ENCODE peak calls at places on chromosomes 12 and 14, in nine cellular contexts. S is trophoblast cell; L is T-helper 9 cell; K is GOT3; R is fibroblast of pulmonary artery; Z is stimulated activated naive CD8-positive, alpha-beta T cell treated with anti-CD3 and anti-CD28 coated beads, Interleukin-15, Interleukin-2, amounts not matched to agents 100 U/mL and 50 U/mL, for 24 hours; N is psoas muscle; T is T-cell; G is GM04503. F is an unnamed sample.

GRCh38 chr12:113227169-113227568 is 5.9 kb downstream of the TPCN1 start:
- DNase-seq in S (no peak), L (no peak), K (no peak), R (no peak), Z (no peak), N (peak), T (no peak), G (no peak), F (no peak)

GRCh38 chr14:61215222-61216010 is 65.7 kb downstream of the TMEM30B start:
- DNase-seq in S (no peak), L (no peak), K (no peak), R (peak), Z (no peak), N (peak), T (no peak), G (no peak), F (no peak)

GRCh38 chr12:2309647-2310046 is 256.9 kb downstream of the CACNA1C start:
- DNase-seq in S (no peak), L (no peak), K (no peak), R (no peak), Z (no peak), N (no peak), T (no peak), G (no peak), F (no peak)

GRCh38 chr12:108211161-108211560 is 82.1 kb downstream of the WSCD2 start:
- DNase-seq in S (no peak), L (no peak), K (no peak), R (no peak), Z (no peak), N (no peak), T (no peak), G (no peak), F (no peak)

GRCh38 chr12:117986705-117987469 is 18.1 kb upstream of the KSR2 start:
- DNase-seq in S (no peak), L (no peak), K (no peak), R (peak), Z (no peak), N (no peak), T (no peak), G (peak), F (no peak)

GRCh38 chr12:57832966-57833365 is 13.6 kb downstream of the CTDSP2 start:
- DNase-seq in S (no peak), L (no peak), K (no peak), R (no peak), Z (peak), N (no peak), T (no peak), G (no peak), F (no peak)

GRCh38 chr12:90055071-90055470 is 346.4 kb upstream of the ATP2B1 start:
- DNase-seq in S (no peak), L (no peak), K (no peak), R (no peak), Z (no peak), N (no peak), T (no peak), G (no peak), F (no peak)

GRCh38 chr12:23756416-23756815 is 193.1 kb downstream of the SOX5 start:
- DNase-seq in S (no peak), L (no peak), K (no peak), R (no peak), Z (no peak), N (no peak), T (no peak), G (no peak), F (no peak)

GRCh38 chr14:95481391-95482022 is 34.9 kb downstream of the SYNE3 start:
- DNase-seq in S (peak), L (no peak), K (no peak), R (no peak), Z (no peak), N (no peak), T (no peak), G (no peak), F (no peak)

GRCh38 chr14:68543516-68543915 is 249.4 kb downstream of the ZFP36L1 start:
- DNase-seq in S (no peak), L (no peak), K (no peak), R (no peak), Z (no peak), N (no peak), T (no peak), G (no peak), F (no peak)

GRCh38 chr12:76348079-76348901 is at the start of gene BBS10:
- DNase-seq in S (peak), L (peak), K (peak), R (peak), Z (peak), N (peak), T (peak), G (peak), F (peak)

GRCh38 chr12:65853489-65854157 is 29.3 kb downstream of the HMGA2 start:
- DNase-seq in S (no peak), L (no peak), K (no peak), R (no peak), Z (no peak), N (no peak), T (no peak), G (no peak), F (no peak)

GRCh38 chr12:2783936-2784600 is 10.7 kb upstream of the FKBP4 start:
- DNase-seq in S (peak), L (peak), K (no peak), R (peak), Z (peak), N (peak), T (peak), G (no peak), F (peak)

GRCh38 chr14:98913967-98914620 is 357.9 kb downstream of the BCL11B start:
- DNase-seq in S (no peak), L (no peak), K (no peak), R (no peak), Z (no peak), N (no peak), T (no peak), G (no peak), F (no peak)

GRCh38 chr14:72518809-72519377 is 375.0 kb downstream of the DPF3 start:
- DNase-seq in S (no peak), L (no peak), K (no peak), R (no peak), Z (peak), N (no peak), T (peak), G (no peak), F (no peak)

GRCh38 chr12:49131973-49132461 is 822 bp upstream of the TUBA1B start:
- DNase-seq in S (no peak), L (no peak), K (no peak), R (peak), Z (peak), N (no peak), T (no peak), G (no peak), F (peak)

GRCh38 chr14:75522224-75522764 is at the start of gene BATF:
- DNase-seq in S (peak), L (peak), K (no peak), R (no peak), Z (peak), N (no peak), T (peak), G (no peak), F (peak)

GRCh38 chr14:31292962-31293616 is 85.5 kb upstream of the HECTD1 start:
- DNase-seq in S (no peak), L (no peak), K (no peak), R (peak), Z (no peak), N (no peak), T (no peak), G (no peak), F (no peak)

GRCh38 chr14:23538785-23539184 is 12.8 kb downstream of the ZFHX2 start:
- DNase-seq in S (no peak), L (no peak), K (no peak), R (peak), Z (no peak), N (no peak), T (no peak), G (no peak), F (no peak)

GRCh38 chr14:68663385-68664076 is 129.3 kb downstream of the ZFP36L1 start:
- DNase-seq in S (no peak), L (no peak), K (peak), R (peak), Z (peak), N (no peak), T (no peak), G (no peak), F (no peak)

GRCh38 chr12:19778111-19778688 is 338.9 kb downstream of the AEBP2 start:
- DNase-seq in S (no peak), L (no peak), K (no peak), R (peak), Z (no peak), N (no peak), T (no peak), G (peak), F (no peak)

GRCh38 chr12:47753021-47754001 is 5.4 kb downstream of the RAPGEF3 start:
- DNase-seq in S (peak), L (no peak), K (no peak), R (no peak), Z (no peak), N (peak), T (no peak), G (no peak), F (peak)

GRCh38 chr14:68364823-68365222 is 428.0 kb downstream of the ZFP36L1 start:
- DNase-seq in S (peak), L (no peak), K (no peak), R (peak), Z (no peak), N (no peak), T (no peak), G (no peak), F (no peak)

GRCh38 chr14:104226421-104227385 is 88.3 kb downstream of the KIF26A start:
- DNase-seq in S (no peak), L (no peak), K (no peak), R (no peak), Z (no peak), N (no peak), T (no peak), G (no peak), F (no peak)

GRCh38 chr12:112514926-112515642 is 96.3 kb downstream of the PTPN11 start:
- DNase-seq in S (peak), L (no peak), K (no peak), R (peak), Z (no peak), N (no peak), T (no peak), G (peak), F (no peak)

GRCh38 chr14:50778757-50779483 is 52.0 kb downstream of the NIN start:
- DNase-seq in S (no peak), L (no peak), K (no peak), R (no peak), Z (no peak), N (no peak), T (no peak), G (no peak), F (no peak)

GRCh38 chr12:105915997-105916697 is 222.6 kb downstream of the NUAK1 start:
- DNase-seq in S (peak), L (no peak), K (no peak), R (no peak), Z (no peak), N (no peak), T (no peak), G (no peak), F (no peak)

GRCh38 chr12:15979096-15980091 is 68.3 kb downstream of the DERA start:
- DNase-seq in S (peak), L (no peak), K (no peak), R (peak), Z (peak), N (no peak), T (no peak), G (peak), F (no peak)

GRCh38 chr14:105503918-105504692 is 13.1 kb downstream of the TEDC1 start:
- DNase-seq in S (no peak), L (no peak), K (no peak), R (no peak), Z (no peak), N (no peak), T (no peak), G (no peak), F (no peak)

GRCh38 chr14:92207012-92207927 is 85.5 kb downstream of the CPSF2 start:
- DNase-seq in S (no peak), L (no peak), K (no peak), R (no peak), Z (no peak), N (no peak), T (no peak), G (no peak), F (no peak)

GRCh38 chr12:52280319-52280795 is 5.9 kb downstream of the KRT86 start:
- DNase-seq in S (peak), L (no peak), K (no peak), R (peak), Z (no peak), N (peak), T (no peak), G (peak), F (no peak)

GRCh38 chr14:101774006-101774755 is 12.7 kb downstream of the PPP2R5C start:
- DNase-seq in S (no peak), L (no peak), K (no peak), R (no peak), Z (no peak), N (no peak), T (no peak), G (no peak), F (no peak)

GRCh38 chr14:104891121-104891551 is 26.1 kb downstream of the CEP170B start:
- DNase-seq in S (no peak), L (no peak), K (no peak), R (no peak), Z (no peak), N (no peak), T (no peak), G (no peak), F (no peak)

GRCh38 chr12:53725824-53726223 is 1.4 kb downstream of the CALCOCO1 start:
- DNase-seq in S (no peak), L (no peak), K (no peak), R (no peak), Z (no peak), N (no peak), T (no peak), G (no peak), F (no peak)

GRCh38 chr14:105161314-105161713 is 7.3 kb downstream of the JAG2 start:
- DNase-seq in S (peak), L (no peak), K (no peak), R (no peak), Z (no peak), N (no peak), T (no peak), G (no peak), F (peak)